ENCODE peak calls at places on chromosomes 4 and X, in nine cellular contexts. T is neural progenitor cell, L is MM.1S, O is GM23338, P is GM23248, J is PC-3, V is HCT116, U is hepatocyte, W is SK-N-SH. M is an unnamed sample.

GRCh38 chr4:3122081-3122563 is 47.6 kb downstream of the HTT start:
- DNase-seq in T (no peak), L (no peak), O (no peak), P (peak; percentile 50), J (no peak), V (no peak), U (peak; percentile 42), W (no peak), M (no peak)

GRCh38 chrX:46573331-46573895 is at the start of gene CHST7:
- DNase-seq in T (peak; percentile 88), L (peak; percentile 72), O (peak; percentile 76), P (peak; percentile 81), J (peak; percentile 76), V (peak; percentile 46), U (peak; percentile 68), W (peak; percentile 81), M (peak; percentile 77)

GRCh38 chr4:100981447-100982204 is 365.7 kb downstream of the PPP3CA start:
- DNase-seq in T (no peak), L (no peak), O (no peak), P (peak; percentile 71), J (no peak), V (no peak), U (peak; percentile 5), W (no peak), M (no peak)

GRCh38 chrX:38277136-38277535 is 50.2 kb downstream of the RPGR start:
- DNase-seq in T (no peak), L (no peak), O (no peak), P (no peak), J (peak; percentile 46), V (no peak), U (no peak), W (no peak), M (no peak)

GRCh38 chr4:2852481-2852881 is 8.8 kb downstream of the ADD1 start:
- DNase-seq in T (no peak), L (no peak), O (no peak), P (peak; percentile 22), J (no peak), V (no peak), U (no peak), W (no peak), M (peak; percentile 80)

GRCh38 chrX:33156152-33156726 is 55.1 kb downstream of the DMD start:
- DNase-seq in T (no peak), L (no peak), O (no peak), P (no peak), J (no peak), V (no peak), U (no peak), W (no peak), M (no peak)

GRCh38 chrX:7062276-7062675 is 85.2 kb upstream of the STS start:
- DNase-seq in T (no peak), L (no peak), O (no peak), P (no peak), J (no peak), V (no peak), U (no peak), W (no peak), M (no peak)

GRCh38 chr4:159002950-159003349 is 99.9 kb upstream of the RAPGEF2 start:
- DNase-seq in T (no peak), L (no peak), O (no peak), P (peak; percentile 20), J (no peak), V (no peak), U (no peak), W (no peak), M (no peak)

GRCh38 chr4:137960371-137961050 is 281.6 kb downstream of the SLC7A11 start:
- DNase-seq in T (no peak), L (no peak), O (no peak), P (peak; percentile 79), J (peak; percentile 76), V (no peak), U (no peak), W (no peak), M (no peak)

GRCh38 chr4:94284889-94285288 is 57.7 kb downstream of the HPGDS start:
- DNase-seq in T (no peak), L (peak; percentile 30), O (no peak), P (no peak), J (no peak), V (no peak), U (no peak), W (no peak), M (no peak)

GRCh38 chr4:16846520-16847117 is 51.8 kb downstream of the LDB2 start:
- DNase-seq in T (peak; percentile 24), L (no peak), O (peak; percentile 68), P (no peak), J (no peak), V (no peak), U (no peak), W (no peak), M (no peak)

GRCh38 chrX:1163231-1163630 is 49.2 kb downstream of the CRLF2 start:
- DNase-seq in T (no peak), L (no peak), O (no peak), P (no peak), J (no peak), V (no peak), U (no peak), W (no peak), M (no peak)

GRCh38 chrX:103343105-103343504 is 13.1 kb downstream of the TCEAL7 start:
- DNase-seq in T (peak; percentile 24), L (peak; percentile 32), O (peak; percentile 52), P (peak; percentile 59), J (peak; percentile 71), V (peak; percentile 16), U (peak; percentile 61), W (peak; percentile 44), M (peak; percentile 33)

GRCh38 chr4:146134761-146135160 is 40.8 kb upstream of the LSM6 start:
- DNase-seq in T (peak; percentile 18), L (no peak), O (no peak), P (no peak), J (no peak), V (no peak), U (no peak), W (peak; percentile 18), M (no peak)

GRCh38 chrX:118116308-118117068 is at the start of gene KLHL13:
- DNase-seq in T (peak; percentile 75), L (no peak), O (peak; percentile 50), P (peak; percentile 40), J (peak; percentile 33), V (no peak), U (peak; percentile 64), W (peak; percentile 92), M (no peak)

GRCh38 chr4:107131295-107131694 is 95.2 kb upstream of the DKK2 start:
- DNase-seq in T (no peak), L (no peak), O (no peak), P (peak; percentile 72), J (no peak), V (no peak), U (no peak), W (no peak), M (no peak)

GRCh38 chrX:40476958-40477357 is 103.8 kb upstream of the ATP6AP2 start:
- DNase-seq in T (no peak), L (no peak), O (no peak), P (no peak), J (no peak), V (no peak), U (no peak), W (no peak), M (no peak)

GRCh38 chr4:156505341-156505955 is 466.2 kb downstream of the PDGFC start:
- DNase-seq in T (peak; percentile 60), L (no peak), O (peak; percentile 59), P (no peak), J (no peak), V (no peak), U (peak; percentile 9), W (no peak), M (no peak)

GRCh38 chr4:116358633-116359222 is 726.6 kb downstream of the TRAM1L1 start:
- DNase-seq in T (peak; percentile 72), L (peak; percentile 79), O (peak; percentile 90), P (peak; percentile 72), J (peak; percentile 94), V (peak; percentile 52), U (peak; percentile 90), W (peak; percentile 15), M (peak; percentile 55)

DNA sequence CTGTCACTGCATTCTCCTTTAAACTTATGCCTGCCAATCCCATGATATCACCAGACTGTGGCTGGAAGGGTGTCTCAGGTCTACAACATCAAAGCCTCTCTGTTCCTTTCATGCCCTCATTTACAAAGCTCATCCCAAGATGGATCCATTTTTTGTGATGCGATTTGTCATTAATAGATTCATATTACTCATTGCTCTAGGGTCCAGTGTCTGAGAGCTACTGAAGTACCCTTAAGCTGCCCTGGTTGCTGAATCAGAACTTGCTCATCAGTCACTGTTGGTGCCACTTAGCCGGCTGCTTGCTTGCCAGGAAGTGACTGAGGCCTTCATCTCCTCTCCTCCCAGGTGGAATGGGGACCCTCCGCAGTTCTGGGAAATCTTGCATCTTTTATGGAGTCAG is 395.5 kb upstream of the BOD1L1 start:
- DNase-seq in T (no peak), L (no peak), O (no peak), P (peak; percentile 52), J (peak; percentile 54), V (no peak), U (no peak), W (no peak), M (no peak)
- H3K36me3 ChIP-seq in T (no peaks in the 10 kb centered on the region), L (no peaks in the 10 kb centered on the region), O (no peaks in the 10 kb centered on the region), P (no peaks in the 10 kb centered on the region), J (no peaks in the 10 kb centered on the region), V (no peaks in the 10 kb centered on the region), U (no peaks in the 10 kb centered on the region), W (no peaks in the 10 kb centered on the region), M (no peaks in the 10 kb centered on the region)

DNA sequence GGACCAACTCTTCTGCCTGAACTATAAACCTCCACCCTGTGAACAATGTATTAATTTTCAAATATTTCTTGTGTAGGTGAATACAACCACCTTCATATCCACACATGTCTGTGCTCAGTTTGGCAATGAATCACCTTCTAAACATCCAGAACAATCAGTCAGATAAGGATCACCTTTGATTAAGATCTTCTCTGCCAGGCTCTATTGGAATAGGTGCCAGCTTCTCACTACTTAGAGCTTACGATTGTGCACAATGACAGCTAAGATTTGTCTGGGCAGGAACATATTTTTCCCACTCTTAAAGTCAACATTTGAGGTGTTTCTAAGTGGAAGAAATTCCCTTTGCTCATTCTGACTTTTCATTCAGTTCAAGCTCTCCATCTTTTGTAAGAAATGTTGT is 237.2 kb downstream of the IL1RAPL2 start:
- DNase-seq in T (no peak), L (no peak), O (no peak), P (no peak), J (peak; percentile 30), V (no peak), U (no peak), W (no peak), M (no peak)
- TF ChIP-seq EZH2phosphoT487 in T (no peak), L (no peak), O (no peak), P (no peak), J (no peak), V (no peak), U (no peak), W (no peak), M (no peak)

GRCh38 chr4:153291562-153291961 is 52.9 kb upstream of the MND1 start:
- DNase-seq in T (no peak), L (no peak), O (no peak), P (no peak), J (no peak), V (no peak), U (no peak), W (no peak), M (no peak)
- H3K36me3 ChIP-seq in T (no peaks in the 10 kb centered on the region), L (no peaks in the 10 kb centered on the region), O (no peaks in the 10 kb centered on the region), P (no peaks in the 10 kb centered on the region), J (no peaks in the 10 kb centered on the region), V (no peaks in the 10 kb centered on the region), U (no peaks in the 10 kb centered on the region), W (peaks cover 52% of the 10 kb centered on the region), M (no peaks in the 10 kb centered on the region)

DNA sequence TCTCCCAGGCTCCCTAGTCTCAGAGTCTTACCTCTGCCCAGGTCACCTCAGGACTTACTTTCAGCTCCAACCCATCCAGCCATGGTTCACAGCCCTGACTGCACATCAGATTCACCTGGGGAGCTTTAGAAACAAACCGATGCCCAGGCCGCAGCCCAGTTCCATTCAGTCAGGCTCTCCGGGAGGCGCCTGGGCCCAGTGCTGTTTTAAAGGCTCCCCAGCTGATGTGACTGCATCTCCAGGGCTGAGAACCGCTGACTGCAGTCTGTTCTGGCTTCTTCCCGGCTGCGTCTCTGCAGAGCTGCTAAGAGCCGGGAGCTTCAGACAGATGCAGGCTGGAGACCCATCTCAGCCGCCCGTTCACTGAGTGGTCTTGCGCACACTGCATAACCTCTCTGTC is 44.4 kb upstream of the LGI2 start:
- DNase-seq in T (peak; percentile 48), L (no peak), O (no peak), P (no peak), J (no peak), V (no peak), U (no peak), W (no peak), M (no peak)
- TF ChIP-seq EZH2phosphoT487 in T (no peak), L (no peak), O (no peak), P (no peak), J (no peak), V (no peak), U (no peak), W (no peak), M (no peak)

M was measured in OCI-LY7.